ENCODE peak calls at places on chromosomes 2 and 18, in seven cellular contexts. V, F, B, M, D, R and A are unnamed samples.

GRCh38 chr2:72023678-72024390 is 123.8 kb downstream of the CYP26B1 start:
- DNase-seq in V (no peak), F (no peak), B (no peak), M (no peak), D (no peak), R (no peak), A (no peak)

GRCh38 chr2:191202881-191203397 is 42.3 kb upstream of the MYO1B start:
- DNase-seq in V (peak), F (no peak), B (no peak), M (no peak), D (no peak), R (peak), A (peak)

GRCh38 chr2:54455584-54456525 is at the start of gene SPTBN1:
- DNase-seq in V (peak), F (peak), B (peak), M (peak), D (no peak), R (peak), A (peak)

GRCh38 chr18:63232826-63233225 is 86.7 kb downstream of the BCL2 start:
- DNase-seq in V (no peak), F (no peak), B (no peak), M (no peak), D (no peak), R (no peak), A (no peak)

GRCh38 chr2:100214265-100214961 is 72.0 kb upstream of the AFF3 start:
- DNase-seq in V (no peak), F (peak), B (no peak), M (no peak), D (no peak), R (no peak), A (peak)

GRCh38 chr2:48448274-48449061 is 81.5 kb upstream of the STON1 start:
- DNase-seq in V (no peak), F (no peak), B (no peak), M (no peak), D (no peak), R (peak), A (no peak)

GRCh38 chr2:239855863-239856587 is 169.1 kb downstream of the NDUFA10 start:
- DNase-seq in V (no peak), F (no peak), B (no peak), M (no peak), D (no peak), R (no peak), A (no peak)

GRCh38 chr2:231605607-231606091 is 13.0 kb downstream of the TEX44 start:
- DNase-seq in V (peak), F (peak), B (no peak), M (no peak), D (no peak), R (no peak), A (peak)

GRCh38 chr2:179106342-179107178 is 56.6 kb upstream of the CCDC141 start:
- DNase-seq in V (peak), F (peak), B (no peak), M (peak), D (no peak), R (peak), A (no peak)

GRCh38 chr2:191845248-191845715 is 1.6 kb downstream of the CAVIN2 start:
- DNase-seq in V (no peak), F (no peak), B (no peak), M (no peak), D (no peak), R (peak), A (peak)

GRCh38 chr2:162768646-162769045 is 69.9 kb downstream of the KCNH7 start:
- DNase-seq in V (peak), F (peak), B (no peak), M (no peak), D (no peak), R (no peak), A (no peak)

GRCh38 chr18:3151379-3152264 is 68.1 kb downstream of the MYOM1 start:
- DNase-seq in V (peak), F (peak), B (no peak), M (peak), D (no peak), R (peak), A (no peak)

GRCh38 chr2:29209551-29209950 is 94.3 kb downstream of the CLIP4 start:
- DNase-seq in V (no peak), F (no peak), B (no peak), M (no peak), D (no peak), R (no peak), A (no peak)

GRCh38 chr2:28810384-28811285 is at the start of gene SPDYA:
- DNase-seq in V (no peak), F (peak), B (peak), M (no peak), D (peak), R (peak), A (peak)

GRCh38 chr2:205372141-205372540 is 310.2 kb upstream of the NRP2 start:
- DNase-seq in V (no peak), F (no peak), B (no peak), M (no peak), D (no peak), R (peak), A (no peak)

GRCh38 chr2:232893834-232894233 is 23.8 kb downstream of the SNORC start:
- DNase-seq in V (no peak), F (no peak), B (no peak), M (no peak), D (no peak), R (no peak), A (peak)

GRCh38 chr2:5766621-5767020 is 74.4 kb downstream of the SOX11 start:
- DNase-seq in V (no peak), F (no peak), B (no peak), M (no peak), D (no peak), R (peak), A (no peak)

GRCh38 chr2:24909555-24910177 is 10.4 kb downstream of the ADCY3 start:
- DNase-seq in V (no peak), F (no peak), B (no peak), M (no peak), D (no peak), R (no peak), A (no peak)

GRCh38 chr2:2294183-2294675 is 36.8 kb downstream of the MYT1L start:
- DNase-seq in V (no peak), F (no peak), B (no peak), M (no peak), D (no peak), R (no peak), A (no peak)